ENCODE peak calls at places on chromosomes 12 and 14, in nine cellular contexts. One of them, this sample, is unnamed.

GRCh38 chr14:77889971-77890442 is 90.1 kb downstream of the ADCK1 start:
- DNase-seq in IMR-90: peak; percentile 80
- DNase-seq in A549: no peak
- DNase-seq in lower leg skin: no peak
- DNase-seq in GM12878: no peak
- DNase-seq in transverse colon: no peak
- DNase-seq in HCT116: no peak
- DNase-seq in heart left ventricle: no peak
- DNase-seq in GM12892: no peak
- DNase-seq in this sample: no peak

GRCh38 chr12:100142851-100143559 is at the start of gene BLTP3B:
- DNase-seq in IMR-90: peak; percentile 55
- DNase-seq in A549: peak; percentile 86
- DNase-seq in lower leg skin: peak; percentile 91
- DNase-seq in GM12878: peak; percentile 27
- DNase-seq in transverse colon: peak; percentile 94
- DNase-seq in HCT116: peak; percentile 54
- DNase-seq in heart left ventricle: peak; percentile 94
- DNase-seq in GM12892: peak; percentile 54
- DNase-seq in this sample: peak; percentile 96

GRCh38 chr14:29810657-29811056 is 117.0 kb downstream of the PRKD1 start:
- DNase-seq in IMR-90: no peak
- DNase-seq in A549: no peak
- DNase-seq in lower leg skin: no peak
- DNase-seq in GM12878: no peak
- DNase-seq in transverse colon: no peak
- DNase-seq in HCT116: no peak
- DNase-seq in heart left ventricle: no peak
- DNase-seq in GM12892: no peak
- DNase-seq in this sample: no peak

GRCh38 chr12:91609283-91609682 is 426.7 kb upstream of the DCN start:
- DNase-seq in IMR-90: no peak
- DNase-seq in A549: no peak
- DNase-seq in lower leg skin: no peak
- DNase-seq in GM12878: no peak
- DNase-seq in transverse colon: no peak
- DNase-seq in HCT116: no peak
- DNase-seq in heart left ventricle: no peak
- DNase-seq in GM12892: no peak
- DNase-seq in this sample: no peak

GRCh38 chr12:39427360-39427808 is 15.5 kb downstream of the KIF21A start:
- DNase-seq in IMR-90: no peak
- DNase-seq in A549: peak; percentile 25
- DNase-seq in lower leg skin: no peak
- DNase-seq in GM12878: no peak
- DNase-seq in transverse colon: no peak
- DNase-seq in HCT116: no peak
- DNase-seq in heart left ventricle: no peak
- DNase-seq in GM12892: no peak
- DNase-seq in this sample: no peak

GRCh38 chr12:5614206-5614605 is 182.3 kb downstream of the NTF3 start:
- DNase-seq in IMR-90: peak; percentile 4
- DNase-seq in A549: no peak
- DNase-seq in lower leg skin: no peak
- DNase-seq in GM12878: no peak
- DNase-seq in transverse colon: no peak
- DNase-seq in HCT116: no peak
- DNase-seq in heart left ventricle: no peak
- DNase-seq in GM12892: no peak
- DNase-seq in this sample: no peak

GRCh38 chr14:91897121-91897701 is 29.9 kb upstream of the TC2N start:
- DNase-seq in IMR-90: peak; percentile 68
- DNase-seq in A549: peak; percentile 56
- DNase-seq in lower leg skin: no peak
- DNase-seq in GM12878: no peak
- DNase-seq in transverse colon: peak; percentile 17
- DNase-seq in HCT116: no peak
- DNase-seq in heart left ventricle: peak; percentile 54
- DNase-seq in GM12892: no peak
- DNase-seq in this sample: no peak

GRCh38 chr12:82867782-82868505 is 181.2 kb downstream of the TMTC2 start:
- DNase-seq in IMR-90: no peak
- DNase-seq in A549: no peak
- DNase-seq in lower leg skin: no peak
- DNase-seq in GM12878: no peak
- DNase-seq in transverse colon: no peak
- DNase-seq in HCT116: no peak
- DNase-seq in heart left ventricle: no peak
- DNase-seq in GM12892: no peak
- DNase-seq in this sample: no peak

GRCh38 chr12:131938082-131938481 is 9.0 kb downstream of the PUS1 start:
- DNase-seq in IMR-90: no peak
- DNase-seq in A549: no peak
- DNase-seq in lower leg skin: no peak
- DNase-seq in GM12878: no peak
- DNase-seq in transverse colon: no peak
- DNase-seq in HCT116: no peak
- DNase-seq in heart left ventricle: no peak
- DNase-seq in GM12892: no peak
- DNase-seq in this sample: no peak

GRCh38 chr14:99854831-99855230 is 61.6 kb downstream of the EML1 start:
- DNase-seq in IMR-90: no peak
- DNase-seq in A549: no peak
- DNase-seq in lower leg skin: no peak
- DNase-seq in GM12878: no peak
- DNase-seq in transverse colon: no peak
- DNase-seq in HCT116: no peak
- DNase-seq in heart left ventricle: no peak
- DNase-seq in GM12892: no peak
- DNase-seq in this sample: no peak

GRCh38 chr14:78666336-78667056 is 496.3 kb downstream of the NRXN3 start:
- DNase-seq in IMR-90: no peak
- DNase-seq in A549: no peak
- DNase-seq in lower leg skin: no peak
- DNase-seq in GM12878: no peak
- DNase-seq in transverse colon: no peak
- DNase-seq in HCT116: no peak
- DNase-seq in heart left ventricle: no peak
- DNase-seq in GM12892: no peak
- DNase-seq in this sample: no peak

GRCh38 chr12:26135010-26135420 is 10.2 kb upstream of the BHLHE41 start:
- DNase-seq in IMR-90: no peak
- DNase-seq in A549: no peak
- DNase-seq in lower leg skin: no peak
- DNase-seq in GM12878: no peak
- DNase-seq in transverse colon: peak; percentile 55
- DNase-seq in HCT116: no peak
- DNase-seq in heart left ventricle: no peak
- DNase-seq in GM12892: no peak
- DNase-seq in this sample: no peak

GRCh38 chr14:102838531-102838930 is 61.3 kb downstream of the TRAF3 start:
- DNase-seq in IMR-90: no peak
- DNase-seq in A549: no peak
- DNase-seq in lower leg skin: no peak
- DNase-seq in GM12878: no peak
- DNase-seq in transverse colon: no peak
- DNase-seq in HCT116: no peak
- DNase-seq in heart left ventricle: no peak
- DNase-seq in GM12892: no peak
- DNase-seq in this sample: no peak
- TF ChIP-seq POLR2A in IMR-90: no peak
- TF ChIP-seq POLR2A in A549: no peak
- TF ChIP-seq POLR2A in lower leg skin: no peak
- TF ChIP-seq POLR2A in GM12878: no peak
- TF ChIP-seq POLR2A in transverse colon: no peak
- TF ChIP-seq POLR2A in HCT116: no peak
- TF ChIP-seq POLR2A in heart left ventricle: no peak
- TF ChIP-seq POLR2A in GM12892: no peak
- TF ChIP-seq POLR2A in this sample: no peak

DNA sequence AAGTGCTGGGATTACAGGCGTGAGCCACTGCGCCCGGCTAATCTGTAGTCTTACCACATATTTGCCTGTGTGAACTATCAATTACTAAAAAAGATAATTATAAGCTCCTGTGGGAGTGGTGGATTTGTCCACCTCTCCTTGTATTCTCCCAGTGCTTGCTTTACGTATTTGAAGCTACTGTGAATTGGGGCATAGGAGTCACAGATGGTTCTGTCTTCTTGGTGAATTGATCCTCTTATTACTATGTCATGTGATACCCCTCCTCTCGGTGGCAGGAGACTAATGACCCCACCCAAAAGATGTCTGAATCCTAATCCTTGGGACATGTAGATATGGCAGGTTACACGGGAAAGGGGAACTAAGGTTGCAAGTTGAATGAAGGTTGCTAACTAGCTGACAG is 11.8 kb downstream of the GPR132 start:
- DNase-seq in IMR-90: no peak
- DNase-seq in A549: no peak
- DNase-seq in lower leg skin: no peak
- DNase-seq in GM12878: no peak
- DNase-seq in transverse colon: no peak
- DNase-seq in HCT116: no peak
- DNase-seq in heart left ventricle: no peak
- DNase-seq in GM12892: no peak
- DNase-seq in this sample: no peak
- TF ChIP-seq POLR2A in IMR-90: no peak
- TF ChIP-seq POLR2A in A549: no peak
- TF ChIP-seq POLR2A in lower leg skin: no peak
- TF ChIP-seq POLR2A in GM12878: no peak
- TF ChIP-seq POLR2A in transverse colon: no peak
- TF ChIP-seq POLR2A in HCT116: no peak
- TF ChIP-seq POLR2A in heart left ventricle: no peak
- TF ChIP-seq POLR2A in GM12892: no peak
- TF ChIP-seq POLR2A in this sample: no peak

GRCh38 chr12:71662861-71663560 is 637 bp downstream of the ZFC3H1 start:
- DNase-seq in IMR-90: peak; percentile 69
- DNase-seq in A549: peak; percentile 58
- DNase-seq in lower leg skin: peak; percentile 55
- DNase-seq in GM12878: no peak
- DNase-seq in transverse colon: peak; percentile 73
- DNase-seq in HCT116: no peak
- DNase-seq in heart left ventricle: peak; percentile 61
- DNase-seq in GM12892: peak; percentile 21
- DNase-seq in this sample: peak; percentile 82

GRCh38 chr12:71663561-71664410 is at the start of the genes THAP2 and ZFC3H1:
- DNase-seq in IMR-90: peak; percentile 100
- DNase-seq in A549: peak; percentile 99
- DNase-seq in lower leg skin: peak; percentile 97
- DNase-seq in GM12878: peak; percentile 99
- DNase-seq in transverse colon: peak; percentile 94
- DNase-seq in HCT116: peak; percentile 99
- DNase-seq in heart left ventricle: peak; percentile 96
- DNase-seq in GM12892: peak; percentile 63
- DNase-seq in this sample: peak; percentile 98

GRCh38 chr12:71665109-71665476 is 992 bp downstream of the THAP2 start:
- DNase-seq in IMR-90: no peak
- DNase-seq in A549: no peak
- DNase-seq in lower leg skin: no peak
- DNase-seq in GM12878: no peak
- DNase-seq in transverse colon: no peak
- DNase-seq in HCT116: no peak
- DNase-seq in heart left ventricle: no peak
- DNase-seq in GM12892: no peak
- DNase-seq in this sample: no peak

GRCh38 chr12:71666259-71666658 is 2.2 kb downstream of the THAP2 start:
- DNase-seq in IMR-90: no peak
- DNase-seq in A549: no peak
- DNase-seq in lower leg skin: no peak
- DNase-seq in GM12878: no peak
- DNase-seq in transverse colon: no peak
- DNase-seq in HCT116: no peak
- DNase-seq in heart left ventricle: no peak
- DNase-seq in GM12892: no peak
- DNase-seq in this sample: no peak

DNA sequence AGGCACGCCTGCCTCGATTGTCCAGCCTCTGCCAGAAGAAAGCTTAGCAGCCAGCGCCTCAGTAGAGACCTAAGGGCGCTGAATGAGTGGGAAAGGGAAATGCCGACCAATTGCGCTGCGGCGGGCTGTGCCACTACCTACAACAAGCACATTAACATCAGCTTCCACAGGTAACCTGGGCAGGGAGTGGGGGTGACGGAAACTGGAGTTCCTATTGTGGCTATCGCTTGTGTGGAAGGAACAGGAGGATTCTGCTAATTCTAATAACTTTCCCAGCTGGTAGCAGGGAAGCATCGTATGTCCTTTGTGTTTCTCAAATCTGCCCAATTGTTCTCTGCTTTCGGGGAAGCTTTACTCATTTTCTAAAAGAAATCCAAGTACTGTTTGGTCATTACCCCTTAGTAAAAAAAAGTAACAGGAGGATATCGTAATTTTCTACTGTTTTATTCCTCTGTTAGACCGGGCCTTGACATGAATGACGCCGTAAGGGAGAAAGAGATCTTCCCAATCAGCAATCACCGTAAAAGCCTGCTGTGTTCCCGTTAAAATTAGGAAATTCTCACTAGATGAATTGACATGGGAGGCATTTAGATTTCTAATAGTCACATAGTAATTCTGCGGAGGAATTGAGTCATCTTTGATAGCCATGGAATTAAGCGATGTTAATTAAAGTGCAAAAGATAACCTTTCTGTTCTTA is 459 bp downstream of the THAP2 start:
- DNase-seq in IMR-90: peak; percentile 15
- DNase-seq in A549: no peak
- DNase-seq in lower leg skin: no peak
- DNase-seq in GM12878: no peak
- DNase-seq in transverse colon: no peak
- DNase-seq in HCT116: no peak
- DNase-seq in heart left ventricle: no peak
- DNase-seq in GM12892: no peak
- DNase-seq in this sample: no peak
- TF ChIP-seq POLR2A in IMR-90: no peak
- TF ChIP-seq POLR2A in A549: peak; percentile 69
- TF ChIP-seq POLR2A in lower leg skin: no peak
- TF ChIP-seq POLR2A in GM12878: no peak
- TF ChIP-seq POLR2A in transverse colon: no peak
- TF ChIP-seq POLR2A in HCT116: no peak
- TF ChIP-seq POLR2A in heart left ventricle: no peak
- TF ChIP-seq POLR2A in GM12892: no peak
- TF ChIP-seq POLR2A in this sample: no peak

DNA sequence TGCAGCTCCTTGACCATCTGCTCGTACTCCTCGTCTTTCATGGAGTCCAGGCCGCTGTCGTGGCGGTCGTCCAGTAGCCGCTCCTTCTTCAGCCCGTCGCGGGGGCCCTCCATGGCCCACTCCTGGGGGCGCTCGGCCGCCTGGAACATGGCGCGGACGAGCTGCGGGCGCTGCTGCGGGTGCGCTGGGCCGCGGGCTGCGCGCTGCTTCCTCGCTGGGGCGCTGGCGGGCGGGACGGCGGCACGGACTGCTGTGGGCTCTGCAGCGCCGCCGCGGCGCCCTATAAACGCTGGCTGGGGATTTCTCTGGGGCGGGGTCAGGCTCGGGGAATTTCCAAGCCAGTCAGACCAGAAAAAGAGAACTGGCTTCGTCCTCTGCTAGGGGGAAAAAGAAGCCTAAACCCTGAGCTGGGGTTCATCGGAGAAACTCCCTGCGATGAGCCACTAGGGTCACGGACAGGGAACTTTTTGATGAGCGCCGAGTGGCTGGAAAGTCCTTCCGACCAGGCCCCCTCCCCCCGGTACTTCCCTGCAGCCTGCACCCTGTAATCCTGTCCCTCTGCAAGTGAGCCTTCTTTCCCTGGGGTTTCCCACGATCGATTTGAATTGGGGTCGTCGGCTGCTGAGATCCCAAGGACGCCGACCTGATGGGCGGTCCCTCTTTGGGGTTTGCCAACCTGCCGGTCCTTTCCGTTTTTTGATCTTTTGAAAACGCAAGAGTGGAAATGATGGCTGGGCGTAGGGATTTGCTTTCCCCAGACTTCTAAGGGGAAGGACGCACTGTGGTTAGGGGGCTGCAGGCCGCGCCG is at the start of gene NFKBIA:
- DNase-seq in IMR-90: peak; percentile 88
- DNase-seq in A549: peak; percentile 88
- DNase-seq in lower leg skin: peak; percentile 89
- DNase-seq in GM12878: peak; percentile 86
- DNase-seq in transverse colon: peak; percentile 93
- DNase-seq in HCT116: peak; percentile 52
- DNase-seq in heart left ventricle: peak; percentile 94
- DNase-seq in GM12892: peak; percentile 74
- DNase-seq in this sample: peak; percentile 89
- TF ChIP-seq POLR2A in IMR-90: peak; percentile 99
- TF ChIP-seq POLR2A in A549: peak; percentile 94
- TF ChIP-seq POLR2A in lower leg skin: no peak
- TF ChIP-seq POLR2A in GM12878: peak; percentile 95
- TF ChIP-seq POLR2A in transverse colon: peak; percentile 91
- TF ChIP-seq POLR2A in HCT116: peak; percentile 93
- TF ChIP-seq POLR2A in heart left ventricle: peak; percentile 81
- TF ChIP-seq POLR2A in GM12892: peak; percentile 97
- TF ChIP-seq POLR2A in this sample: peak; percentile 97